ENCODE peak calls at places on chromosomes 1 and 21, in six cellular contexts. One of them, this sample, is unnamed.

GRCh38 chr1:48572632-48573258 is 100.7 kb upstream of the SPATA6 start:
- DNase-seq in suprapubic skin: no peak
- DNase-seq in sigmoid colon: no peak
- DNase-seq in tibial nerve: peak; percentile 15
- DNase-seq in H1: peak; percentile 80
- DNase-seq in A549: peak; percentile 25
- DNase-seq in this sample: peak; percentile 13

GRCh38 chr1:19179597-19180271 is 30.3 kb downstream of the UBR4 start:
- DNase-seq in H1: no peak
- DNase-seq in A549: no peak
- DNase-seq in suprapubic skin: no peak
- DNase-seq in tibial nerve: no peak
- DNase-seq in sigmoid colon: no peak
- DNase-seq in this sample: no peak

GRCh38 chr1:16905112-16905855 is 9.5 kb downstream of the RNU1-2 start:
- DNase-seq in H1: peak; percentile 67
- DNase-seq in tibial nerve: no peak
- DNase-seq in sigmoid colon: peak; percentile 71
- DNase-seq in suprapubic skin: peak; percentile 83
- DNase-seq in A549: peak; percentile 60
- DNase-seq in this sample: peak; percentile 54

GRCh38 chr1:206809504-206810084 is 37.3 kb upstream of the IL10 start:
- DNase-seq in suprapubic skin: no peak
- DNase-seq in sigmoid colon: no peak
- DNase-seq in A549: peak; percentile 16
- DNase-seq in tibial nerve: no peak
- DNase-seq in H1: no peak
- DNase-seq in this sample: peak; percentile 34

GRCh38 chr1:119475866-119476439 is 31.1 kb upstream of the HSD3B1 start:
- DNase-seq in A549: peak; percentile 40
- DNase-seq in H1: peak; percentile 85
- DNase-seq in tibial nerve: peak; percentile 14
- DNase-seq in suprapubic skin: no peak
- DNase-seq in sigmoid colon: no peak
- DNase-seq in this sample: peak; percentile 71

GRCh38 chr1:177287237-177287636 is 116.5 kb downstream of the BRINP2 start:
- DNase-seq in tibial nerve: no peak
- DNase-seq in suprapubic skin: no peak
- DNase-seq in H1: no peak
- DNase-seq in sigmoid colon: no peak
- DNase-seq in A549: no peak
- DNase-seq in this sample: no peak

GRCh38 chr1:212700892-212701819 is 1.5 kb upstream of the BATF3 start:
- DNase-seq in H1: peak; percentile 63
- DNase-seq in suprapubic skin: peak; percentile 82
- DNase-seq in tibial nerve: no peak
- DNase-seq in sigmoid colon: peak; percentile 83
- DNase-seq in A549: peak; percentile 38
- DNase-seq in this sample: peak; percentile 39

GRCh38 chr1:58809327-58810040 is 25.6 kb upstream of the JUN start:
- DNase-seq in A549: no peak
- DNase-seq in tibial nerve: no peak
- DNase-seq in suprapubic skin: no peak
- DNase-seq in H1: no peak
- DNase-seq in sigmoid colon: no peak
- DNase-seq in this sample: no peak

GRCh38 chr1:101506541-101507164 is 269.8 kb downstream of the S1PR1 start:
- DNase-seq in suprapubic skin: no peak
- DNase-seq in A549: peak; percentile 6
- DNase-seq in H1: peak; percentile 48
- DNase-seq in sigmoid colon: no peak
- DNase-seq in tibial nerve: no peak
- DNase-seq in this sample: peak; percentile 13

GRCh38 chr21:18499761-18500376 is 96.3 kb upstream of the TMPRSS15 start:
- DNase-seq in suprapubic skin: no peak
- DNase-seq in H1: peak; percentile 66
- DNase-seq in A549: no peak
- DNase-seq in tibial nerve: peak; percentile 28
- DNase-seq in sigmoid colon: no peak
- DNase-seq in this sample: peak; percentile 12

GRCh38 chr21:39676054-39676771 is 63.5 kb downstream of the B3GALT5 start:
- DNase-seq in tibial nerve: no peak
- DNase-seq in H1: no peak
- DNase-seq in A549: peak; percentile 25
- DNase-seq in sigmoid colon: peak; percentile 91
- DNase-seq in suprapubic skin: no peak
- DNase-seq in this sample: peak; percentile 31

GRCh38 chr1:242847390-242847993 is 323.0 kb upstream of the PLD5 start:
- DNase-seq in A549: no peak
- DNase-seq in H1: no peak
- DNase-seq in sigmoid colon: no peak
- DNase-seq in suprapubic skin: no peak
- DNase-seq in tibial nerve: no peak
- DNase-seq in this sample: no peak

GRCh38 chr1:187146388-187146787 is 317.6 kb downstream of the PLA2G4A start:
- DNase-seq in tibial nerve: no peak
- DNase-seq in A549: no peak
- DNase-seq in sigmoid colon: no peak
- DNase-seq in H1: no peak
- DNase-seq in suprapubic skin: no peak
- DNase-seq in this sample: no peak

GRCh38 chr1:109917429-109918076 is 6.9 kb downstream of the CSF1 start:
- DNase-seq in H1: no peak
- DNase-seq in suprapubic skin: no peak
- DNase-seq in tibial nerve: no peak
- DNase-seq in A549: no peak
- DNase-seq in sigmoid colon: peak; percentile 36
- DNase-seq in this sample: no peak

GRCh38 chr21:45602106-45602505 is 41.4 kb upstream of the PCBP3 start:
- DNase-seq in H1: no peak
- DNase-seq in A549: no peak
- DNase-seq in suprapubic skin: peak; percentile 18
- DNase-seq in tibial nerve: no peak
- DNase-seq in sigmoid colon: no peak
- DNase-seq in this sample: no peak

GRCh38 chr1:110872745-110873435 is at the start of gene CD53:
- DNase-seq in suprapubic skin: no peak
- DNase-seq in tibial nerve: no peak
- DNase-seq in H1: no peak
- DNase-seq in sigmoid colon: no peak
- DNase-seq in A549: no peak
- DNase-seq in this sample: peak; percentile 37

GRCh38 chr1:147545133-147545532 is 3.8 kb downstream of the BCL9 start:
- DNase-seq in suprapubic skin: no peak
- DNase-seq in tibial nerve: no peak
- DNase-seq in H1: peak; percentile 52
- DNase-seq in sigmoid colon: no peak
- DNase-seq in A549: no peak
- DNase-seq in this sample: peak; percentile 55

GRCh38 chr1:206839857-206840256 is 25.6 kb upstream of the IL20 start:
- DNase-seq in tibial nerve: no peak
- DNase-seq in H1: no peak
- DNase-seq in sigmoid colon: no peak
- DNase-seq in suprapubic skin: no peak
- DNase-seq in A549: no peak
- DNase-seq in this sample: no peak

GRCh38 chr1:58412071-58412580 is 134.4 kb downstream of the OMA1 start:
- DNase-seq in suprapubic skin: no peak
- DNase-seq in sigmoid colon: no peak
- DNase-seq in tibial nerve: no peak
- DNase-seq in H1: no peak
- DNase-seq in A549: no peak
- DNase-seq in this sample: no peak

GRCh38 chr1:21666572-21667320 is 2.4 kb downstream of the RAP1GAP start:
- DNase-seq in sigmoid colon: peak; percentile 45
- DNase-seq in tibial nerve: no peak
- DNase-seq in suprapubic skin: peak; percentile 16
- DNase-seq in A549: no peak
- DNase-seq in H1: no peak
- DNase-seq in this sample: no peak

GRCh38 chr21:31293986-31294385 is 50.1 kb downstream of the TIAM1 start:
- DNase-seq in suprapubic skin: no peak
- DNase-seq in sigmoid colon: no peak
- DNase-seq in A549: no peak
- DNase-seq in tibial nerve: no peak
- DNase-seq in H1: no peak
- DNase-seq in this sample: no peak

GRCh38 chr1:245225709-245226464 is 71.1 kb downstream of the KIF26B start:
- DNase-seq in H1: no peak
- DNase-seq in suprapubic skin: no peak
- DNase-seq in sigmoid colon: no peak
- DNase-seq in A549: no peak
- DNase-seq in tibial nerve: no peak
- DNase-seq in this sample: no peak

GRCh38 chr21:41009398-41010177 is 158.4 kb upstream of the BACE2 start:
- DNase-seq in tibial nerve: no peak
- DNase-seq in A549: no peak
- DNase-seq in suprapubic skin: no peak
- DNase-seq in H1: no peak
- DNase-seq in sigmoid colon: no peak
- DNase-seq in this sample: no peak

GRCh38 chr1:21217812-21218596 is 41.3 kb upstream of the EIF4G3 start:
- DNase-seq in suprapubic skin: no peak
- DNase-seq in tibial nerve: no peak
- DNase-seq in A549: peak; percentile 25
- DNase-seq in H1: peak; percentile 96
- DNase-seq in sigmoid colon: no peak
- DNase-seq in this sample: peak; percentile 30

GRCh38 chr1:232445361-232446106 is 184.4 kb downstream of the SIPA1L2 start:
- DNase-seq in tibial nerve: no peak
- DNase-seq in H1: no peak
- DNase-seq in sigmoid colon: no peak
- DNase-seq in suprapubic skin: no peak
- DNase-seq in A549: no peak
- DNase-seq in this sample: no peak

GRCh38 chr1:45010855-45011811 is at the start of gene HECTD3:
- DNase-seq in H1: peak; percentile 75
- DNase-seq in A549: peak; percentile 71
- DNase-seq in suprapubic skin: peak; percentile 90
- DNase-seq in sigmoid colon: peak; percentile 88
- DNase-seq in tibial nerve: peak; percentile 55
- DNase-seq in this sample: peak; percentile 90

GRCh38 chr1:155893389-155894142 is 17.6 kb downstream of the RIT1 start:
- DNase-seq in sigmoid colon: no peak
- DNase-seq in A549: peak; percentile 70
- DNase-seq in suprapubic skin: no peak
- DNase-seq in tibial nerve: no peak
- DNase-seq in H1: no peak
- DNase-seq in this sample: no peak

DNA sequence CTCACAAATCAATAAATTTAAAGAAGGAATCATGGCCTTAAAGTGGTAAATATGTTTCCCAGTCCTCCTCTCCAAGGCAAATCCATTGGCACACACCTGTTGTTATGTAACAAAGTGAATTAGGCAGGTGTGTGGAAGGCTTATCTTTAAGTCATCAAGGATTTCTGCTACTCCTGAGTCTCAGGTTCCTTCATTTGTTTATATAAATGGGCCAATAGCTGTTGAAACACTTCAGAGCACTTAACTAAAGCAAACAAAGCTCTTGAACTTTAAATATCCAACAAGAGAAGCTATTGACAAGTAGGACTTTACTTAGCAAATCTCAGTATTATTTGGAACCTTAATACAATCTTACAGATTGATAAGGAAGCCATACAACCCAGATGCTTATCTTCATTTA is 99.3 kb upstream of the ESRRG start:
- DNase-seq in A549: no peak
- DNase-seq in H1: no peak
- DNase-seq in suprapubic skin: no peak
- DNase-seq in tibial nerve: no peak
- DNase-seq in sigmoid colon: no peak
- DNase-seq in this sample: no peak
- H3K4me3 ChIP-seq in A549: no peak overlapping the region
- H3K4me3 ChIP-seq in H1: no peak overlapping the region
- H3K4me3 ChIP-seq in suprapubic skin: no peak overlapping the region
- H3K4me3 ChIP-seq in tibial nerve: no peak overlapping the region
- H3K4me3 ChIP-seq in sigmoid colon: no peak overlapping the region
- H3K4me3 ChIP-seq in this sample: no peak overlapping the region

DNA sequence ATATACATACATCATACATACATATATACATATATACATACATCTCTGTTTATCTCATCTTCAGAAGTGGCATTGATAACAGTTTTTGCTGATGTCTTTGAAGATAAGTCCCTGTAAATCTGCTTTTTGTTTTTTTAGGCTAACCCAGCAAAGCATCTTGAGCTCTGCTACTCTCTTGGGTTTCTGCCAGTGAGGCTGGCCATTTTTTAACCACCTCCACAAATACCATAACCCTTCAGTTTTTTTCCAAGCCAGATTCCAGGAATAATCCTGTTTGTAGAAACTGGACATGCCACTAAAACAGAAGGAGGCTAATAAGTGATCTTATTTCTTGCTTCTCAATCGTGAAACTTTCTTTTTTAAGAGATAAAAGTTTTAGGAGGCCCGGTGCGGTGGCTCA is 21.6 kb downstream of the SDHC start:
- DNase-seq in tibial nerve: no peak
- DNase-seq in sigmoid colon: no peak
- DNase-seq in H1: no peak
- DNase-seq in A549: no peak
- DNase-seq in suprapubic skin: no peak
- DNase-seq in this sample: no peak
- H3K27ac ChIP-seq in tibial nerve: no peak overlapping the region
- H3K27ac ChIP-seq in sigmoid colon: no peak overlapping the region
- H3K27ac ChIP-seq in H1: no peak overlapping the region
- H3K27ac ChIP-seq in A549: no peak overlapping the region
- H3K27ac ChIP-seq in suprapubic skin: no peak overlapping the region
- H3K27ac ChIP-seq in this sample: no peak overlapping the region

DNA sequence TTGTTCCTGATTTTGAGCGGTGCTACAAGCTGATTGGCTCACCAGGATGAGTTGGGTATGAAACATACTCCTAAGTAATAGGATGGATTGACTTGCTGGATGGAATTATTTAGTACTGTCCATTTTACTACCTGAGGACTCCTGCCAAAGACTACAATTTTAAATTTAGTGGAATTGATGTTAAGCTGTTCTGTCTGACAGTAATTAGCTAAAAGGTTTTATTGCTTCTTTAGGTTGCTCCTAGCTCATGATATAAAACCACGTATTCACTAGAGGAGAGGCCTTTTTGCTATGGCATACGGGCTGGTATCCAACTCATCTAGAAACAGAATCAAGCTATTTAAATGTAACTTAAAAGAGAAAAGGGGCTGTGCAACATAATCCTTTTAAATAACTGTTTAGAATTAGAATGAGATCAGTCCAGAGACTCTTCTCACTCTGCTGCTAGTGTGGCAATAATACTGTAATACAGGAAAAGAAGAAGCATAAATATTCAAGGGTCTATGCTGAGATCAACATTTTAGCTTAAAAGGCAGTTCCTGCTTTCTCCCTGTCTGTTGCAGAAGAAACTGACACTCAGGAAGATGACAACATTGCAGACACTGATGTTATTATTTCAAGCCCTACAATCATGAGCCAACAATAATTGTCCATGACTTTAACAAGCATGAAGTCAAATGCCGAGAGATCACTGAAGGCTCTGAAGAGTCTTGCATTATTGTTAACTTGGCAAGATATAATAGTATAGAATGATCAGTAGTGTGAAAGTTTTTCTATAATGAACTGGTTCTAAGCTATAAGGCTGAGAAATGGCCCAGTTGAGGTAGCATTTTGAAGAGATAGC is 258.7 kb upstream of the ADGRL4 start:
- DNase-seq in sigmoid colon: no peak
- DNase-seq in H1: no peak
- DNase-seq in A549: no peak
- DNase-seq in tibial nerve: no peak
- DNase-seq in suprapubic skin: no peak
- DNase-seq in this sample: no peak
- TF ChIP-seq EP300 in sigmoid colon: no peak
- TF ChIP-seq EP300 in H1: no peak
- TF ChIP-seq EP300 in A549: no peak
- TF ChIP-seq EP300 in tibial nerve: no peak
- TF ChIP-seq EP300 in suprapubic skin: no peak
- TF ChIP-seq EP300 in this sample: no peak

GRCh38 chr1:218034464-218034863 is 250.6 kb upstream of the RRP15 start:
- DNase-seq in suprapubic skin: no peak
- DNase-seq in H1: no peak
- DNase-seq in A549: no peak
- DNase-seq in sigmoid colon: no peak
- DNase-seq in tibial nerve: no peak
- DNase-seq in this sample: no peak
- H3K4me3 ChIP-seq in suprapubic skin: no peak overlapping the region
- H3K4me3 ChIP-seq in H1: no peak overlapping the region
- H3K4me3 ChIP-seq in A549: no peak overlapping the region
- H3K4me3 ChIP-seq in sigmoid colon: no peak overlapping the region
- H3K4me3 ChIP-seq in tibial nerve: no peak overlapping the region
- H3K4me3 ChIP-seq in this sample: no peak overlapping the region

This sample was measured in transverse colon.